ENCODE peak calls at places on chromosome 18, in six cellular contexts. R is GM20000; D is HS-5; K is iPS-NIHi11; V is stimulated activated CD8-positive, alpha-beta memory T cell treated with anti-CD3 and anti-CD28 coated beads, Interleukin-4, amount 100 ng/mL, for 4 hours; J is T-helper 1 cell. N is an unnamed sample.

GRCh38 chr18:24553886-24554285 is 93.4 kb downstream of the HRH4 start:
- DNase-seq in R (no peak), D (no peak), K (no peak), V (no peak), J (no peak), N (no peak)

GRCh38 chr18:48542513-48543181 is 3.8 kb downstream of the CTIF start:
- DNase-seq in R (no peak), D (no peak), K (no peak), V (no peak), J (no peak), N (no peak)

GRCh38 chr18:78780719-78781600 is 198.7 kb upstream of the SALL3 start:
- DNase-seq in R (no peak), D (no peak), K (no peak), V (no peak), J (no peak), N (no peak)

GRCh38 chr18:73551211-73551610 is 596.4 kb downstream of the FBXO15 start:
- DNase-seq in R (no peak), D (no peak), K (no peak), V (no peak), J (no peak), N (no peak)

GRCh38 chr18:79947054-79947755 is 4.2 kb downstream of the SLC66A2 start:
- DNase-seq in R (no peak), D (no peak), K (no peak), V (no peak), J (no peak), N (no peak)

GRCh38 chr18:42929857-42930256 is 185.6 kb downstream of the RIT2 start:
- DNase-seq in R (no peak), D (no peak), K (peak), V (no peak), J (no peak), N (no peak)

GRCh38 chr18:67385455-67385854 is 131.1 kb downstream of the DSEL start:
- DNase-seq in R (no peak), D (no peak), K (no peak), V (no peak), J (no peak), N (no peak)

GRCh38 chr18:43170586-43170985 is 55.1 kb upstream of the RIT2 start:
- DNase-seq in R (no peak), D (no peak), K (no peak), V (no peak), J (no peak), N (no peak)

GRCh38 chr18:35267161-35267651 is 22.8 kb downstream of the ZSCAN30 start:
- DNase-seq in R (peak), D (no peak), K (peak), V (peak), J (peak), N (no peak)

GRCh38 chr18:73446502-73446901 is 578.7 kb upstream of the NETO1 start:
- DNase-seq in R (no peak), D (no peak), K (no peak), V (no peak), J (no peak), N (no peak)